ENCODE peak calls at places on chromosomes 4 and X, in ten cellular contexts. D, I, B, S, P, L, M, U, N and Y are unnamed samples.

GRCh38 chr4:149292422-149293055 is 523.1 kb downstream of the IQCM start:
- DNase-seq in D (no peak), I (no peak), B (no peak), S (peak), P (no peak), L (peak), M (no peak), U (no peak), N (no peak), Y (no peak)

GRCh38 chr4:137676357-137676998 is 144.2 kb upstream of the PCDH18 start:
- DNase-seq in D (no peak), I (no peak), B (peak), S (no peak), P (no peak), L (no peak), M (no peak), U (no peak), N (no peak), Y (no peak)

GRCh38 chr4:653080-653821 is 20.8 kb downstream of the ATP5ME start:
- DNase-seq in D (no peak), I (no peak), B (no peak), S (no peak), P (no peak), L (no peak), M (no peak), U (peak), N (no peak), Y (no peak)

GRCh38 chr4:181161669-181162068 is 1081.5 kb upstream of the TENM3 start:
- DNase-seq in D (no peak), I (no peak), B (peak), S (peak), P (no peak), L (peak), M (no peak), U (no peak), N (no peak), Y (no peak)

GRCh38 chr4:125303058-125303457 is 11.7 kb upstream of the FAT4 start:
- DNase-seq in D (no peak), I (no peak), B (no peak), S (peak), P (peak), L (peak), M (no peak), U (no peak), N (no peak), Y (no peak)

GRCh38 chr4:8117278-8117682 is 41.3 kb downstream of the ABLIM2 start:
- DNase-seq in D (peak), I (no peak), B (peak), S (peak), P (peak), L (no peak), M (peak), U (peak), N (peak), Y (peak)

GRCh38 chr4:184170996-184171395 is 46.7 kb downstream of the ENPP6 start:
- DNase-seq in D (peak), I (no peak), B (peak), S (peak), P (peak), L (peak), M (no peak), U (no peak), N (peak), Y (no peak)

GRCh38 chr4:163558539-163559044 is 64.1 kb downstream of the TMA16 start:
- DNase-seq in D (no peak), I (no peak), B (peak), S (no peak), P (no peak), L (no peak), M (no peak), U (no peak), N (no peak), Y (no peak)

GRCh38 chr4:17595471-17596005 is 18.5 kb downstream of the LAP3 start:
- DNase-seq in D (no peak), I (no peak), B (no peak), S (no peak), P (no peak), L (no peak), M (no peak), U (no peak), N (no peak), Y (no peak)

GRCh38 chr4:7973545-7973981 is 33.9 kb upstream of the AFAP1 start:
- DNase-seq in D (peak), I (no peak), B (no peak), S (peak), P (peak), L (peak), M (no peak), U (no peak), N (no peak), Y (no peak)

GRCh38 chr4:52841707-52842456 is 20.2 kb upstream of the RASL11B start:
- DNase-seq in D (no peak), I (no peak), B (no peak), S (peak), P (no peak), L (peak), M (no peak), U (no peak), N (no peak), Y (no peak)

GRCh38 chrX:41265615-41266014 is 68.3 kb upstream of the DDX3X start:
- DNase-seq in D (peak), I (no peak), B (no peak), S (peak), P (no peak), L (peak), M (no peak), U (no peak), N (no peak), Y (no peak)

GRCh38 chr4:151105454-151106032 is 6.1 kb downstream of the RPS3A start:
- DNase-seq in D (no peak), I (no peak), B (no peak), S (no peak), P (no peak), L (no peak), M (no peak), U (no peak), N (no peak), Y (no peak)

GRCh38 chr4:154126276-154126675 is 337.4 kb upstream of the SFRP2 start:
- DNase-seq in D (peak), I (no peak), B (no peak), S (peak), P (no peak), L (peak), M (no peak), U (no peak), N (no peak), Y (no peak)

GRCh38 chr4:40553995-40554394 is 75.7 kb downstream of the RBM47 start:
- DNase-seq in D (no peak), I (no peak), B (no peak), S (no peak), P (no peak), L (no peak), M (no peak), U (no peak), N (no peak), Y (no peak)

GRCh38 chr4:93127489-93127888 is 701.1 kb upstream of the ATOH1 start:
- DNase-seq in D (no peak), I (no peak), B (no peak), S (no peak), P (no peak), L (no peak), M (no peak), U (no peak), N (no peak), Y (no peak)

GRCh38 chrX:140664939-140665338 is 44.6 kb upstream of the LINC00632 start:
- DNase-seq in D (no peak), I (no peak), B (peak), S (peak), P (peak), L (peak), M (peak), U (no peak), N (peak), Y (no peak)

GRCh38 chr4:95510877-95511276 is 37.9 kb downstream of the UNC5C start:
- DNase-seq in D (no peak), I (no peak), B (no peak), S (no peak), P (no peak), L (no peak), M (no peak), U (no peak), N (no peak), Y (no peak)

GRCh38 chr4:161172396-161173026 is 991.3 kb downstream of the FSTL5 start:
- DNase-seq in D (no peak), I (no peak), B (no peak), S (no peak), P (no peak), L (no peak), M (no peak), U (no peak), N (no peak), Y (no peak)

GRCh38 chr4:45629717-45630116 is 494.1 kb downstream of the GABRG1 start:
- DNase-seq in D (no peak), I (no peak), B (no peak), S (no peak), P (no peak), L (peak), M (no peak), U (no peak), N (no peak), Y (no peak)

GRCh38 chr4:95193391-95194224 is 355.2 kb downstream of the UNC5C start:
- DNase-seq in D (no peak), I (peak), B (peak), S (no peak), P (no peak), L (no peak), M (no peak), U (no peak), N (no peak), Y (no peak)

GRCh38 chr4:4328206-4328605 is 38.2 kb downstream of the ZBTB49 start:
- DNase-seq in D (no peak), I (no peak), B (no peak), S (no peak), P (no peak), L (no peak), M (no peak), U (no peak), N (no peak), Y (no peak)

GRCh38 chr4:16129336-16129735 is 45.5 kb upstream of the PROM1 start:
- DNase-seq in D (no peak), I (no peak), B (peak), S (no peak), P (no peak), L (no peak), M (no peak), U (no peak), N (peak), Y (no peak)

GRCh38 chr4:94764069-94764468 is 6.3 kb downstream of the BMPR1B start:
- DNase-seq in D (no peak), I (no peak), B (no peak), S (no peak), P (no peak), L (no peak), M (no peak), U (no peak), N (no peak), Y (no peak)

GRCh38 chrX:115233497-115234219 is at the start of gene LRCH2:
- DNase-seq in D (no peak), I (peak), B (peak), S (peak), P (peak), L (peak), M (no peak), U (peak), N (peak), Y (peak)

GRCh38 chrX:41734530-41734929 is 10.5 kb downstream of the GPR82 start:
- DNase-seq in D (peak), I (no peak), B (peak), S (peak), P (peak), L (no peak), M (peak), U (no peak), N (peak), Y (no peak)

GRCh38 chrX:41661366-41662095 is 27.2 kb upstream of the GPR34 start:
- DNase-seq in D (no peak), I (no peak), B (peak), S (peak), P (peak), L (peak), M (no peak), U (no peak), N (no peak), Y (no peak)

GRCh38 chrX:23989689-23990088 is 37.3 kb downstream of the KLHL15 start:
- DNase-seq in D (no peak), I (no peak), B (no peak), S (no peak), P (no peak), L (no peak), M (no peak), U (no peak), N (no peak), Y (no peak)